ENCODE peak calls at places on chromosomes 2 and 18, in nine cellular contexts. One of them, this sample, is unnamed.

GRCh38 chr18:13831864-13832508 is 8.0 kb downstream of the MC5R start:
- DNase-seq in Panc1: no peak
- DNase-seq in HT1080: peak
- DNase-seq in choroid plexus epithelial cell: no peak
- DNase-seq in WERI-Rb-1: no peak
- DNase-seq in GM13977: peak
- DNase-seq in AG08396: no peak
- DNase-seq in stimulated activated CD4-positive, alpha-beta T cell treated with anti-CD3 and anti-CD28 coated beads, Interleukin-4, amount 100 ng/mL, for 4 hours: no peak
- DNase-seq in stimulated activated CD8-positive, alpha-beta memory T cell treated with anti-CD3 and anti-CD28 coated beads, Interleukin-12 subunit alpha, Interleukin-12 subunit beta, amount 100 ng/mL, for 1 hour: no peak
- DNase-seq in this sample: no peak

GRCh38 chr2:218618102-218618860 is 10.6 kb downstream of the PLCD4 start:
- DNase-seq in Panc1: no peak
- DNase-seq in HT1080: peak
- DNase-seq in choroid plexus epithelial cell: no peak
- DNase-seq in WERI-Rb-1: peak
- DNase-seq in GM13977: no peak
- DNase-seq in AG08396: no peak
- DNase-seq in stimulated activated CD4-positive, alpha-beta T cell treated with anti-CD3 and anti-CD28 coated beads, Interleukin-4, amount 100 ng/mL, for 4 hours: no peak
- DNase-seq in stimulated activated CD8-positive, alpha-beta memory T cell treated with anti-CD3 and anti-CD28 coated beads, Interleukin-12 subunit alpha, Interleukin-12 subunit beta, amount 100 ng/mL, for 1 hour: no peak
- DNase-seq in this sample: no peak

GRCh38 chr2:200578778-200579177 is 7.0 kb upstream of the AOX1 start:
- DNase-seq in Panc1: no peak
- DNase-seq in HT1080: peak
- DNase-seq in choroid plexus epithelial cell: peak
- DNase-seq in WERI-Rb-1: peak
- DNase-seq in GM13977: no peak
- DNase-seq in AG08396: no peak
- DNase-seq in stimulated activated CD4-positive, alpha-beta T cell treated with anti-CD3 and anti-CD28 coated beads, Interleukin-4, amount 100 ng/mL, for 4 hours: no peak
- DNase-seq in stimulated activated CD8-positive, alpha-beta memory T cell treated with anti-CD3 and anti-CD28 coated beads, Interleukin-12 subunit alpha, Interleukin-12 subunit beta, amount 100 ng/mL, for 1 hour: no peak
- DNase-seq in this sample: peak

GRCh38 chr2:6772366-6772710 is 93.4 kb downstream of the CMPK2 start:
- DNase-seq in Panc1: no peak
- DNase-seq in HT1080: peak
- DNase-seq in choroid plexus epithelial cell: no peak
- DNase-seq in WERI-Rb-1: peak
- DNase-seq in GM13977: no peak
- DNase-seq in AG08396: no peak
- DNase-seq in stimulated activated CD4-positive, alpha-beta T cell treated with anti-CD3 and anti-CD28 coated beads, Interleukin-4, amount 100 ng/mL, for 4 hours: no peak
- DNase-seq in stimulated activated CD8-positive, alpha-beta memory T cell treated with anti-CD3 and anti-CD28 coated beads, Interleukin-12 subunit alpha, Interleukin-12 subunit beta, amount 100 ng/mL, for 1 hour: no peak
- DNase-seq in this sample: no peak

GRCh38 chr2:69013837-69014796 is 1.1 kb downstream of the ANTXR1 start:
- DNase-seq in Panc1: no peak
- DNase-seq in HT1080: peak
- DNase-seq in choroid plexus epithelial cell: peak
- DNase-seq in WERI-Rb-1: no peak
- DNase-seq in GM13977: no peak
- DNase-seq in AG08396: peak
- DNase-seq in stimulated activated CD4-positive, alpha-beta T cell treated with anti-CD3 and anti-CD28 coated beads, Interleukin-4, amount 100 ng/mL, for 4 hours: no peak
- DNase-seq in stimulated activated CD8-positive, alpha-beta memory T cell treated with anti-CD3 and anti-CD28 coated beads, Interleukin-12 subunit alpha, Interleukin-12 subunit beta, amount 100 ng/mL, for 1 hour: no peak
- DNase-seq in this sample: peak

GRCh38 chr2:237296756-237297155 is 117.2 kb downstream of the COL6A3 start:
- DNase-seq in Panc1: no peak
- DNase-seq in HT1080: no peak
- DNase-seq in choroid plexus epithelial cell: peak
- DNase-seq in WERI-Rb-1: no peak
- DNase-seq in GM13977: no peak
- DNase-seq in AG08396: no peak
- DNase-seq in stimulated activated CD4-positive, alpha-beta T cell treated with anti-CD3 and anti-CD28 coated beads, Interleukin-4, amount 100 ng/mL, for 4 hours: no peak
- DNase-seq in stimulated activated CD8-positive, alpha-beta memory T cell treated with anti-CD3 and anti-CD28 coated beads, Interleukin-12 subunit alpha, Interleukin-12 subunit beta, amount 100 ng/mL, for 1 hour: no peak
- DNase-seq in this sample: no peak

GRCh38 chr2:231387904-231388724 is 7.4 kb upstream of the B3GNT7 start:
- DNase-seq in Panc1: no peak
- DNase-seq in HT1080: peak
- DNase-seq in choroid plexus epithelial cell: peak
- DNase-seq in WERI-Rb-1: no peak
- DNase-seq in GM13977: no peak
- DNase-seq in AG08396: peak
- DNase-seq in stimulated activated CD4-positive, alpha-beta T cell treated with anti-CD3 and anti-CD28 coated beads, Interleukin-4, amount 100 ng/mL, for 4 hours: no peak
- DNase-seq in stimulated activated CD8-positive, alpha-beta memory T cell treated with anti-CD3 and anti-CD28 coated beads, Interleukin-12 subunit alpha, Interleukin-12 subunit beta, amount 100 ng/mL, for 1 hour: no peak
- DNase-seq in this sample: peak

GRCh38 chr2:173235947-173236803 is 118.5 kb upstream of the CDCA7 start:
- DNase-seq in Panc1: no peak
- DNase-seq in HT1080: no peak
- DNase-seq in choroid plexus epithelial cell: no peak
- DNase-seq in WERI-Rb-1: no peak
- DNase-seq in GM13977: no peak
- DNase-seq in AG08396: no peak
- DNase-seq in stimulated activated CD4-positive, alpha-beta T cell treated with anti-CD3 and anti-CD28 coated beads, Interleukin-4, amount 100 ng/mL, for 4 hours: no peak
- DNase-seq in stimulated activated CD8-positive, alpha-beta memory T cell treated with anti-CD3 and anti-CD28 coated beads, Interleukin-12 subunit alpha, Interleukin-12 subunit beta, amount 100 ng/mL, for 1 hour: no peak
- DNase-seq in this sample: no peak

GRCh38 chr2:224576098-224576715 is 9.0 kb downstream of the CUL3 start:
- DNase-seq in Panc1: no peak
- DNase-seq in HT1080: no peak
- DNase-seq in choroid plexus epithelial cell: no peak
- DNase-seq in WERI-Rb-1: no peak
- DNase-seq in GM13977: no peak
- DNase-seq in AG08396: no peak
- DNase-seq in stimulated activated CD4-positive, alpha-beta T cell treated with anti-CD3 and anti-CD28 coated beads, Interleukin-4, amount 100 ng/mL, for 4 hours: no peak
- DNase-seq in stimulated activated CD8-positive, alpha-beta memory T cell treated with anti-CD3 and anti-CD28 coated beads, Interleukin-12 subunit alpha, Interleukin-12 subunit beta, amount 100 ng/mL, for 1 hour: no peak
- DNase-seq in this sample: no peak

GRCh38 chr2:57598552-57598951 is 448.1 kb upstream of the VRK2 start:
- DNase-seq in Panc1: no peak
- DNase-seq in HT1080: no peak
- DNase-seq in choroid plexus epithelial cell: no peak
- DNase-seq in WERI-Rb-1: no peak
- DNase-seq in GM13977: no peak
- DNase-seq in AG08396: no peak
- DNase-seq in stimulated activated CD4-positive, alpha-beta T cell treated with anti-CD3 and anti-CD28 coated beads, Interleukin-4, amount 100 ng/mL, for 4 hours: no peak
- DNase-seq in stimulated activated CD8-positive, alpha-beta memory T cell treated with anti-CD3 and anti-CD28 coated beads, Interleukin-12 subunit alpha, Interleukin-12 subunit beta, amount 100 ng/mL, for 1 hour: no peak
- DNase-seq in this sample: no peak

GRCh38 chr18:47184419-47185050 is 8.4 kb upstream of the IER3IP1 start:
- DNase-seq in Panc1: no peak
- DNase-seq in HT1080: peak
- DNase-seq in choroid plexus epithelial cell: peak
- DNase-seq in WERI-Rb-1: peak
- DNase-seq in GM13977: no peak
- DNase-seq in AG08396: peak
- DNase-seq in stimulated activated CD4-positive, alpha-beta T cell treated with anti-CD3 and anti-CD28 coated beads, Interleukin-4, amount 100 ng/mL, for 4 hours: no peak
- DNase-seq in stimulated activated CD8-positive, alpha-beta memory T cell treated with anti-CD3 and anti-CD28 coated beads, Interleukin-12 subunit alpha, Interleukin-12 subunit beta, amount 100 ng/mL, for 1 hour: no peak
- DNase-seq in this sample: peak

GRCh38 chr2:86704482-86704971 is 15.6 kb upstream of the RMND5A start:
- DNase-seq in Panc1: peak
- DNase-seq in HT1080: peak
- DNase-seq in choroid plexus epithelial cell: peak
- DNase-seq in WERI-Rb-1: no peak
- DNase-seq in GM13977: no peak
- DNase-seq in AG08396: peak
- DNase-seq in stimulated activated CD4-positive, alpha-beta T cell treated with anti-CD3 and anti-CD28 coated beads, Interleukin-4, amount 100 ng/mL, for 4 hours: no peak
- DNase-seq in stimulated activated CD8-positive, alpha-beta memory T cell treated with anti-CD3 and anti-CD28 coated beads, Interleukin-12 subunit alpha, Interleukin-12 subunit beta, amount 100 ng/mL, for 1 hour: no peak
- DNase-seq in this sample: peak

GRCh38 chr18:27843783-27844415 is 333.0 kb downstream of the CDH2 start:
- DNase-seq in Panc1: no peak
- DNase-seq in HT1080: peak
- DNase-seq in choroid plexus epithelial cell: peak
- DNase-seq in WERI-Rb-1: no peak
- DNase-seq in GM13977: no peak
- DNase-seq in AG08396: no peak
- DNase-seq in stimulated activated CD4-positive, alpha-beta T cell treated with anti-CD3 and anti-CD28 coated beads, Interleukin-4, amount 100 ng/mL, for 4 hours: no peak
- DNase-seq in stimulated activated CD8-positive, alpha-beta memory T cell treated with anti-CD3 and anti-CD28 coated beads, Interleukin-12 subunit alpha, Interleukin-12 subunit beta, amount 100 ng/mL, for 1 hour: no peak
- DNase-seq in this sample: peak

GRCh38 chr2:170492010-170492409 is 223.1 kb upstream of the SP5 start:
- DNase-seq in Panc1: no peak
- DNase-seq in HT1080: no peak
- DNase-seq in choroid plexus epithelial cell: no peak
- DNase-seq in WERI-Rb-1: no peak
- DNase-seq in GM13977: no peak
- DNase-seq in AG08396: no peak
- DNase-seq in stimulated activated CD4-positive, alpha-beta T cell treated with anti-CD3 and anti-CD28 coated beads, Interleukin-4, amount 100 ng/mL, for 4 hours: no peak
- DNase-seq in stimulated activated CD8-positive, alpha-beta memory T cell treated with anti-CD3 and anti-CD28 coated beads, Interleukin-12 subunit alpha, Interleukin-12 subunit beta, amount 100 ng/mL, for 1 hour: no peak
- DNase-seq in this sample: no peak

GRCh38 chr2:41966920-41967319 is 80.9 kb upstream of the PKDCC start:
- DNase-seq in Panc1: no peak
- DNase-seq in HT1080: no peak
- DNase-seq in choroid plexus epithelial cell: no peak
- DNase-seq in WERI-Rb-1: no peak
- DNase-seq in GM13977: no peak
- DNase-seq in AG08396: no peak
- DNase-seq in stimulated activated CD4-positive, alpha-beta T cell treated with anti-CD3 and anti-CD28 coated beads, Interleukin-4, amount 100 ng/mL, for 4 hours: no peak
- DNase-seq in stimulated activated CD8-positive, alpha-beta memory T cell treated with anti-CD3 and anti-CD28 coated beads, Interleukin-12 subunit alpha, Interleukin-12 subunit beta, amount 100 ng/mL, for 1 hour: no peak
- DNase-seq in this sample: no peak

GRCh38 chr2:28193552-28194383 is 198.9 kb upstream of the FOSL2 start:
- DNase-seq in Panc1: no peak
- DNase-seq in HT1080: peak
- DNase-seq in choroid plexus epithelial cell: peak
- DNase-seq in WERI-Rb-1: peak
- DNase-seq in GM13977: no peak
- DNase-seq in AG08396: no peak
- DNase-seq in stimulated activated CD4-positive, alpha-beta T cell treated with anti-CD3 and anti-CD28 coated beads, Interleukin-4, amount 100 ng/mL, for 4 hours: no peak
- DNase-seq in stimulated activated CD8-positive, alpha-beta memory T cell treated with anti-CD3 and anti-CD28 coated beads, Interleukin-12 subunit alpha, Interleukin-12 subunit beta, amount 100 ng/mL, for 1 hour: no peak
- DNase-seq in this sample: peak

GRCh38 chr2:121283670-121284245 is 1.2 kb downstream of the TFCP2L1 start:
- DNase-seq in Panc1: no peak
- DNase-seq in HT1080: no peak
- DNase-seq in choroid plexus epithelial cell: no peak
- DNase-seq in WERI-Rb-1: peak
- DNase-seq in GM13977: no peak
- DNase-seq in AG08396: peak
- DNase-seq in stimulated activated CD4-positive, alpha-beta T cell treated with anti-CD3 and anti-CD28 coated beads, Interleukin-4, amount 100 ng/mL, for 4 hours: no peak
- DNase-seq in stimulated activated CD8-positive, alpha-beta memory T cell treated with anti-CD3 and anti-CD28 coated beads, Interleukin-12 subunit alpha, Interleukin-12 subunit beta, amount 100 ng/mL, for 1 hour: no peak
- DNase-seq in this sample: peak

GRCh38 chr2:157056200-157056676 is 201.3 kb upstream of the GALNT5 start:
- DNase-seq in Panc1: no peak
- DNase-seq in HT1080: peak
- DNase-seq in choroid plexus epithelial cell: peak
- DNase-seq in WERI-Rb-1: no peak
- DNase-seq in GM13977: no peak
- DNase-seq in AG08396: peak
- DNase-seq in stimulated activated CD4-positive, alpha-beta T cell treated with anti-CD3 and anti-CD28 coated beads, Interleukin-4, amount 100 ng/mL, for 4 hours: no peak
- DNase-seq in stimulated activated CD8-positive, alpha-beta memory T cell treated with anti-CD3 and anti-CD28 coated beads, Interleukin-12 subunit alpha, Interleukin-12 subunit beta, amount 100 ng/mL, for 1 hour: no peak
- DNase-seq in this sample: peak

GRCh38 chr2:228938629-228939028 is 332.5 kb downstream of the PID1 start:
- DNase-seq in Panc1: no peak
- DNase-seq in HT1080: peak
- DNase-seq in choroid plexus epithelial cell: peak
- DNase-seq in WERI-Rb-1: no peak
- DNase-seq in GM13977: no peak
- DNase-seq in AG08396: no peak
- DNase-seq in stimulated activated CD4-positive, alpha-beta T cell treated with anti-CD3 and anti-CD28 coated beads, Interleukin-4, amount 100 ng/mL, for 4 hours: no peak
- DNase-seq in stimulated activated CD8-positive, alpha-beta memory T cell treated with anti-CD3 and anti-CD28 coated beads, Interleukin-12 subunit alpha, Interleukin-12 subunit beta, amount 100 ng/mL, for 1 hour: no peak
- DNase-seq in this sample: peak

GRCh38 chr2:71897145-71897495 is 250.5 kb downstream of the CYP26B1 start:
- DNase-seq in Panc1: no peak
- DNase-seq in HT1080: no peak
- DNase-seq in choroid plexus epithelial cell: no peak
- DNase-seq in WERI-Rb-1: no peak
- DNase-seq in GM13977: peak
- DNase-seq in AG08396: no peak
- DNase-seq in stimulated activated CD4-positive, alpha-beta T cell treated with anti-CD3 and anti-CD28 coated beads, Interleukin-4, amount 100 ng/mL, for 4 hours: no peak
- DNase-seq in stimulated activated CD8-positive, alpha-beta memory T cell treated with anti-CD3 and anti-CD28 coated beads, Interleukin-12 subunit alpha, Interleukin-12 subunit beta, amount 100 ng/mL, for 1 hour: no peak
- DNase-seq in this sample: no peak

GRCh38 chr2:60735496-60736250 is 20.4 kb upstream of the PAPOLG start:
- DNase-seq in Panc1: no peak
- DNase-seq in HT1080: no peak
- DNase-seq in choroid plexus epithelial cell: no peak
- DNase-seq in WERI-Rb-1: no peak
- DNase-seq in GM13977: no peak
- DNase-seq in AG08396: no peak
- DNase-seq in stimulated activated CD4-positive, alpha-beta T cell treated with anti-CD3 and anti-CD28 coated beads, Interleukin-4, amount 100 ng/mL, for 4 hours: no peak
- DNase-seq in stimulated activated CD8-positive, alpha-beta memory T cell treated with anti-CD3 and anti-CD28 coated beads, Interleukin-12 subunit alpha, Interleukin-12 subunit beta, amount 100 ng/mL, for 1 hour: no peak
- DNase-seq in this sample: peak

GRCh38 chr2:219368690-219369108 is 19.0 kb downstream of the DNPEP start:
- DNase-seq in Panc1: no peak
- DNase-seq in HT1080: no peak
- DNase-seq in choroid plexus epithelial cell: peak
- DNase-seq in WERI-Rb-1: no peak
- DNase-seq in GM13977: no peak
- DNase-seq in AG08396: peak
- DNase-seq in stimulated activated CD4-positive, alpha-beta T cell treated with anti-CD3 and anti-CD28 coated beads, Interleukin-4, amount 100 ng/mL, for 4 hours: no peak
- DNase-seq in stimulated activated CD8-positive, alpha-beta memory T cell treated with anti-CD3 and anti-CD28 coated beads, Interleukin-12 subunit alpha, Interleukin-12 subunit beta, amount 100 ng/mL, for 1 hour: no peak
- DNase-seq in this sample: peak

GRCh38 chr2:6184532-6185302 is 492.5 kb downstream of the SOX11 start:
- DNase-seq in Panc1: no peak
- DNase-seq in HT1080: no peak
- DNase-seq in choroid plexus epithelial cell: peak
- DNase-seq in WERI-Rb-1: no peak
- DNase-seq in GM13977: no peak
- DNase-seq in AG08396: no peak
- DNase-seq in stimulated activated CD4-positive, alpha-beta T cell treated with anti-CD3 and anti-CD28 coated beads, Interleukin-4, amount 100 ng/mL, for 4 hours: no peak
- DNase-seq in stimulated activated CD8-positive, alpha-beta memory T cell treated with anti-CD3 and anti-CD28 coated beads, Interleukin-12 subunit alpha, Interleukin-12 subunit beta, amount 100 ng/mL, for 1 hour: no peak
- DNase-seq in this sample: no peak

GRCh38 chr18:39454866-39455265 is 1889.3 kb upstream of the CELF4 start:
- DNase-seq in Panc1: no peak
- DNase-seq in HT1080: no peak
- DNase-seq in choroid plexus epithelial cell: no peak
- DNase-seq in WERI-Rb-1: no peak
- DNase-seq in GM13977: no peak
- DNase-seq in AG08396: no peak
- DNase-seq in stimulated activated CD4-positive, alpha-beta T cell treated with anti-CD3 and anti-CD28 coated beads, Interleukin-4, amount 100 ng/mL, for 4 hours: no peak
- DNase-seq in stimulated activated CD8-positive, alpha-beta memory T cell treated with anti-CD3 and anti-CD28 coated beads, Interleukin-12 subunit alpha, Interleukin-12 subunit beta, amount 100 ng/mL, for 1 hour: no peak
- DNase-seq in this sample: no peak

GRCh38 chr2:231452799-231453508 is 11.3 kb downstream of the NCL start:
- DNase-seq in Panc1: no peak
- DNase-seq in HT1080: peak
- DNase-seq in choroid plexus epithelial cell: peak
- DNase-seq in WERI-Rb-1: no peak
- DNase-seq in GM13977: no peak
- DNase-seq in AG08396: no peak
- DNase-seq in stimulated activated CD4-positive, alpha-beta T cell treated with anti-CD3 and anti-CD28 coated beads, Interleukin-4, amount 100 ng/mL, for 4 hours: no peak
- DNase-seq in stimulated activated CD8-positive, alpha-beta memory T cell treated with anti-CD3 and anti-CD28 coated beads, Interleukin-12 subunit alpha, Interleukin-12 subunit beta, amount 100 ng/mL, for 1 hour: no peak
- DNase-seq in this sample: no peak

GRCh38 chr2:71664161-71664560 is 210.8 kb downstream of the DYSF start:
- DNase-seq in Panc1: no peak
- DNase-seq in HT1080: no peak
- DNase-seq in choroid plexus epithelial cell: no peak
- DNase-seq in WERI-Rb-1: no peak
- DNase-seq in GM13977: no peak
- DNase-seq in AG08396: no peak
- DNase-seq in stimulated activated CD4-positive, alpha-beta T cell treated with anti-CD3 and anti-CD28 coated beads, Interleukin-4, amount 100 ng/mL, for 4 hours: no peak
- DNase-seq in stimulated activated CD8-positive, alpha-beta memory T cell treated with anti-CD3 and anti-CD28 coated beads, Interleukin-12 subunit alpha, Interleukin-12 subunit beta, amount 100 ng/mL, for 1 hour: no peak
- DNase-seq in this sample: no peak

GRCh38 chr2:174621323-174621722 is 23.7 kb upstream of the WIPF1 start:
- DNase-seq in Panc1: no peak
- DNase-seq in HT1080: no peak
- DNase-seq in choroid plexus epithelial cell: no peak
- DNase-seq in WERI-Rb-1: no peak
- DNase-seq in GM13977: no peak
- DNase-seq in AG08396: no peak
- DNase-seq in stimulated activated CD4-positive, alpha-beta T cell treated with anti-CD3 and anti-CD28 coated beads, Interleukin-4, amount 100 ng/mL, for 4 hours: no peak
- DNase-seq in stimulated activated CD8-positive, alpha-beta memory T cell treated with anti-CD3 and anti-CD28 coated beads, Interleukin-12 subunit alpha, Interleukin-12 subunit beta, amount 100 ng/mL, for 1 hour: no peak
- DNase-seq in this sample: no peak

GRCh38 chr18:80259610-80260009 is 12.3 kb upstream of the PARD6G start:
- DNase-seq in Panc1: no peak
- DNase-seq in HT1080: no peak
- DNase-seq in choroid plexus epithelial cell: no peak
- DNase-seq in WERI-Rb-1: no peak
- DNase-seq in GM13977: no peak
- DNase-seq in AG08396: no peak
- DNase-seq in stimulated activated CD4-positive, alpha-beta T cell treated with anti-CD3 and anti-CD28 coated beads, Interleukin-4, amount 100 ng/mL, for 4 hours: no peak
- DNase-seq in stimulated activated CD8-positive, alpha-beta memory T cell treated with anti-CD3 and anti-CD28 coated beads, Interleukin-12 subunit alpha, Interleukin-12 subunit beta, amount 100 ng/mL, for 1 hour: no peak
- DNase-seq in this sample: no peak

GRCh38 chr2:107137711-107138110 is 251.7 kb upstream of the ST6GAL2 start:
- DNase-seq in Panc1: no peak
- DNase-seq in HT1080: no peak
- DNase-seq in choroid plexus epithelial cell: no peak
- DNase-seq in WERI-Rb-1: no peak
- DNase-seq in GM13977: no peak
- DNase-seq in AG08396: no peak
- DNase-seq in stimulated activated CD4-positive, alpha-beta T cell treated with anti-CD3 and anti-CD28 coated beads, Interleukin-4, amount 100 ng/mL, for 4 hours: no peak
- DNase-seq in stimulated activated CD8-positive, alpha-beta memory T cell treated with anti-CD3 and anti-CD28 coated beads, Interleukin-12 subunit alpha, Interleukin-12 subunit beta, amount 100 ng/mL, for 1 hour: no peak
- DNase-seq in this sample: no peak

GRCh38 chr2:2656046-2656715 is 325.1 kb upstream of the MYT1L start:
- DNase-seq in Panc1: no peak
- DNase-seq in HT1080: no peak
- DNase-seq in choroid plexus epithelial cell: no peak
- DNase-seq in WERI-Rb-1: no peak
- DNase-seq in GM13977: no peak
- DNase-seq in AG08396: no peak
- DNase-seq in stimulated activated CD4-positive, alpha-beta T cell treated with anti-CD3 and anti-CD28 coated beads, Interleukin-4, amount 100 ng/mL, for 4 hours: no peak
- DNase-seq in stimulated activated CD8-positive, alpha-beta memory T cell treated with anti-CD3 and anti-CD28 coated beads, Interleukin-12 subunit alpha, Interleukin-12 subunit beta, amount 100 ng/mL, for 1 hour: no peak
- DNase-seq in this sample: no peak

GRCh38 chr2:241608881-241609280 is 28.1 kb downstream of the THAP4 start:
- DNase-seq in Panc1: no peak
- DNase-seq in HT1080: no peak
- DNase-seq in choroid plexus epithelial cell: no peak
- DNase-seq in WERI-Rb-1: no peak
- DNase-seq in GM13977: no peak
- DNase-seq in AG08396: no peak
- DNase-seq in stimulated activated CD4-positive, alpha-beta T cell treated with anti-CD3 and anti-CD28 coated beads, Interleukin-4, amount 100 ng/mL, for 4 hours: no peak
- DNase-seq in stimulated activated CD8-positive, alpha-beta memory T cell treated with anti-CD3 and anti-CD28 coated beads, Interleukin-12 subunit alpha, Interleukin-12 subunit beta, amount 100 ng/mL, for 1 hour: no peak
- DNase-seq in this sample: no peak